ENCODE peak calls at places on chromosome 5, in eight cellular contexts. L is HepG2, M is H1, U is uterus, E is transverse colon, F is HCT116, Q is K562, J is adrenal gland. A is an unnamed sample.

GRCh38 chr5:173618927-173619519 is 2.6 kb upstream of the BOD1 start:
- DNase-seq in L (peak; percentile 54), M (no peak), U (peak; percentile 19), E (peak; percentile 37), F (peak; percentile 37), Q (peak; percentile 44), J (peak; percentile 76), A (no peak)

GRCh38 chr5:85000671-85001070 is 616.0 kb upstream of the EDIL3 start:
- DNase-seq in L (no peak), M (no peak), U (no peak), E (no peak), F (no peak), Q (no peak), J (no peak), A (no peak)

GRCh38 chr5:31086839-31087415 is 106.6 kb upstream of the CDH6 start:
- DNase-seq in L (no peak), M (no peak), U (no peak), E (no peak), F (no peak), Q (no peak), J (no peak), A (no peak)

GRCh38 chr5:71770381-71770780 is 51.3 kb downstream of the CARTPT start:
- DNase-seq in L (no peak), M (no peak), U (no peak), E (no peak), F (no peak), Q (no peak), J (no peak), A (no peak)

GRCh38 chr5:60495644-60496520 is 204.1 kb downstream of the DEPDC1B start:
- DNase-seq in L (peak; percentile 90), M (no peak), U (no peak), E (no peak), F (no peak), Q (no peak), J (no peak), A (no peak)

GRCh38 chr5:16735092-16735970 is 118.5 kb upstream of the RETREG1 start:
- DNase-seq in L (peak; percentile 41), M (no peak), U (no peak), E (no peak), F (no peak), Q (no peak), J (no peak), A (no peak)

GRCh38 chr5:107431998-107432397 is 238.7 kb downstream of the EFNA5 start:
- DNase-seq in L (no peak), M (no peak), U (no peak), E (no peak), F (no peak), Q (no peak), J (no peak), A (no peak)

GRCh38 chr5:175487514-175488222 is 9.3 kb downstream of the SFXN1 start:
- DNase-seq in L (no peak), M (no peak), U (no peak), E (no peak), F (no peak), Q (no peak), J (no peak), A (no peak)

GRCh38 chr5:171528865-171529264 is 109.4 kb downstream of the FGF18 start:
- DNase-seq in L (no peak), M (no peak), U (no peak), E (no peak), F (no peak), Q (no peak), J (no peak), A (no peak)

GRCh38 chr5:57745676-57746075 is 263.1 kb upstream of the ACTBL2 start:
- DNase-seq in L (no peak), M (no peak), U (no peak), E (no peak), F (no peak), Q (no peak), J (no peak), A (no peak)

GRCh38 chr5:14110680-14111079 is 32.5 kb upstream of the TRIO start:
- DNase-seq in L (no peak), M (no peak), U (no peak), E (no peak), F (no peak), Q (no peak), J (no peak), A (no peak)

GRCh38 chr5:112883192-112883591 is 22.1 kb downstream of the SRP19 start:
- DNase-seq in L (no peak), M (no peak), U (no peak), E (no peak), F (no peak), Q (no peak), J (no peak), A (no peak)

GRCh38 chr5:142259758-142260157 is 65.1 kb downstream of the SPRY4 start:
- DNase-seq in L (no peak), M (no peak), U (no peak), E (no peak), F (no peak), Q (no peak), J (peak; percentile 1), A (no peak)

GRCh38 chr5:173843800-173844199 is 44.3 kb upstream of the CPEB4 start:
- DNase-seq in L (no peak), M (no peak), U (no peak), E (no peak), F (no peak), Q (no peak), J (no peak), A (no peak)

GRCh38 chr5:79552984-79553383 is 39.0 kb upstream of the HOMER1 start:
- DNase-seq in L (no peak), M (no peak), U (no peak), E (no peak), F (no peak), Q (no peak), J (no peak), A (no peak)

GRCh38 chr5:14655146-14655741 is 9.3 kb upstream of the OTULIN start:
- DNase-seq in L (no peak), M (no peak), U (no peak), E (no peak), F (no peak), Q (no peak), J (no peak), A (no peak)

GRCh38 chr5:116273458-116274242 is 188.8 kb downstream of the COMMD10 start:
- DNase-seq in L (no peak), M (no peak), U (no peak), E (no peak), F (no peak), Q (no peak), J (no peak), A (no peak)

GRCh38 chr5:179819296-179820126 is 1.2 kb upstream of the SQSTM1 start:
- DNase-seq in L (peak; percentile 82), M (peak; percentile 79), U (peak; percentile 77), E (peak; percentile 77), F (no peak), Q (peak; percentile 57), J (peak; percentile 90), A (peak; percentile 85)

GRCh38 chr5:43106290-43106638 is 14.4 kb upstream of the ZNF131 start:
- DNase-seq in L (no peak), M (no peak), U (no peak), E (no peak), F (no peak), Q (no peak), J (no peak), A (no peak)

GRCh38 chr5:52809884-52810283 is 22.2 kb downstream of the ITGA1 start:
- DNase-seq in L (no peak), M (no peak), U (no peak), E (no peak), F (no peak), Q (no peak), J (no peak), A (no peak)

GRCh38 chr5:38060354-38060753 is 198.0 kb upstream of the EGFLAM start:
- DNase-seq in L (peak; percentile 80), M (no peak), U (no peak), E (no peak), F (no peak), Q (no peak), J (peak; percentile 61), A (no peak)

GRCh38 chr5:1497795-1498622 is 25.8 kb downstream of the LPCAT1 start:
- DNase-seq in L (no peak), M (no peak), U (peak; percentile 58), E (peak; percentile 39), F (no peak), Q (no peak), J (no peak), A (no peak)
- H3K9me3 ChIP-seq in L (no peaks in the 10 kb centered on the region), M (no peaks in the 10 kb centered on the region), U (no peaks in the 10 kb centered on the region), E (no peaks in the 10 kb centered on the region), F (no peaks in the 10 kb centered on the region), Q (no peaks in the 10 kb centered on the region), J (no peaks in the 10 kb centered on the region), A (no peaks in the 10 kb centered on the region)

GRCh38 chr5:150357326-150358260 is at the start of gene TCOF1:
- DNase-seq in L (peak; percentile 90), M (peak; percentile 98), U (peak; percentile 98), E (peak; percentile 99), F (peak; percentile 88), Q (peak; percentile 98), J (peak; percentile 98), A (peak; percentile 99)
- TF ChIP-seq POLR2A in L (no peak), M (peak; percentile 82), U (no peak), E (no peak), F (peak; percentile 39), Q (peak; percentile 84), J (peak; percentile 31), A (peak; percentile 38)

GRCh38 chr5:120910610-120911009 is 446.5 kb downstream of the PRR16 start:
- DNase-seq in L (no peak), M (no peak), U (no peak), E (no peak), F (no peak), Q (no peak), J (no peak), A (no peak)

GRCh38 chr5:120919017-120919416 is 454.9 kb downstream of the PRR16 start:
- DNase-seq in L (no peak), M (no peak), U (no peak), E (no peak), F (no peak), Q (no peak), J (no peak), A (no peak)

GRCh38 chr5:120913396-120913795 is 449.3 kb downstream of the PRR16 start:
- DNase-seq in L (no peak), M (no peak), U (no peak), E (no peak), F (no peak), Q (no peak), J (no peak), A (no peak)
- H3K4me3 ChIP-seq in L (no peak overlapping the region), M (no peak overlapping the region), U (no peak overlapping the region), E (no peak overlapping the region), F (no peak overlapping the region), Q (no peak overlapping the region), J (no peak overlapping the region), A (no peak overlapping the region)

GRCh38 chr5:141127305-141127704 is 5.7 kb downstream of the PCDHB4 start:
- DNase-seq in L (no peak), M (no peak), U (no peak), E (no peak), F (no peak), Q (no peak), J (no peak), A (no peak)

GRCh38 chr5:141121563-141121962 is at the start of gene PCDHB4:
- DNase-seq in L (peak; percentile 5), M (no peak), U (peak; percentile 38), E (no peak), F (no peak), Q (no peak), J (no peak), A (no peak)

DNA sequence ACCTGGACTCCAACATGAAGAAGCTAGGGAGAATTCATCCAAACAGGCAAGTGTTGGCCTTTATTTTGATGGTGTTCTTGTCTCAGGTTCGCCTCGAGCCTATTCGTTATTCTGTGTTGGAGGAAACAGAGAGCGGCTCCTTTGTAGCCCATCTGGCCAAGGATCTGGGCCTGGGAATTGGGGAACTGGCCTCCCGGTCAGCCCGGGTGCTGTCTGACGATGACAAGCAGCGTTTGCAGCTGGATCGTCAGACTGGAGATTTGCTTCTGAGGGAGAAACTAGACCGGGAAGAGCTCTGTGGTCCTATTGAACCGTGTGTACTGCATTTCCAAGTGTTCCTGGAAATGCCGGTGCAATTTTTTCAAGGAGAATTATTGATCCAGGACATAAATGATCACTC is 367 bp downstream of the PCDHB4 start:
- DNase-seq in L (no peak), M (no peak), U (no peak), E (no peak), F (no peak), Q (no peak), J (no peak), A (no peak)
- H3K9me3 ChIP-seq in L (no peaks in the 10 kb centered on the region), M (no peaks in the 10 kb centered on the region), U (peaks cover 27% of the 10 kb centered on the region), E (peaks cover 9% of the 10 kb centered on the region), F (no peaks in the 10 kb centered on the region), Q (no peaks in the 10 kb centered on the region), J (no peaks in the 10 kb centered on the region), A (no peaks in the 10 kb centered on the region)